ENCODE peak calls at places on chromosome 7, in four cellular contexts. K is amniotic stem cell, W is hypothalamus, B is EH. O is an unnamed sample.

GRCh38 chr7:3461923-3462322 is 160.9 kb downstream of the SDK1 start:
- DNase-seq in W (no peak), B (no peak), K (no peak), O (no peak)

GRCh38 chr7:119196183-119196582 is 971.7 kb downstream of the ANKRD7 start:
- DNase-seq in W (no peak), K (no peak), B (no peak), O (no peak)

GRCh38 chr7:150787321-150788281 is 12.6 kb downstream of the TMEM176B start:
- DNase-seq in B (no peak), K (no peak), W (no peak), O (no peak)

GRCh38 chr7:36366649-36367560 is 22.8 kb upstream of the ANLN start:
- DNase-seq in W (peak; percentile 58), B (peak; percentile 82), K (peak; percentile 70), O (peak; percentile 78)

GRCh38 chr7:116167177-116167576 is 43.2 kb upstream of the TES start:
- DNase-seq in B (no peak), K (no peak), W (no peak), O (no peak)

GRCh38 chr7:33645096-33645495 is 260.2 kb upstream of the BMPER start:
- DNase-seq in B (peak; percentile 50), K (no peak), W (no peak), O (no peak)

GRCh38 chr7:8035647-8036518 is 67.3 kb downstream of the GLCCI1 start:
- DNase-seq in B (peak; percentile 56), K (no peak), W (no peak), O (peak; percentile 62)

GRCh38 chr7:24756989-24757798 is at the start of gene GSDME:
- DNase-seq in B (peak; percentile 83), K (peak; percentile 46), W (peak; percentile 64), O (peak; percentile 68)

GRCh38 chr7:137684776-137685175 is 162.0 kb downstream of the DGKI start:
- DNase-seq in K (no peak), B (no peak), W (no peak), O (no peak)

GRCh38 chr7:116180302-116180701 is 30.0 kb upstream of the TES start:
- DNase-seq in K (no peak), B (peak; percentile 67), W (no peak), O (peak; percentile 61)

GRCh38 chr7:10708447-10708846 is 265.2 kb upstream of the PHF14 start:
- DNase-seq in K (no peak), B (no peak), W (no peak), O (no peak)

GRCh38 chr7:148991536-148991935 is 36.8 kb downstream of the PDIA4 start:
- DNase-seq in W (no peak), K (no peak), B (no peak), O (no peak)

GRCh38 chr7:147523056-147523455 is 1067.5 kb upstream of the C7orf33 start:
- DNase-seq in B (no peak), W (no peak), K (no peak), O (peak; percentile 5)

GRCh38 chr7:86949052-86949778 is 110.2 kb downstream of the ELAPOR2 start:
- DNase-seq in W (peak; percentile 3), B (no peak), K (no peak), O (no peak)

GRCh38 chr7:120718361-120718760 is 139.6 kb downstream of the TSPAN12 start:
- DNase-seq in K (no peak), W (no peak), B (no peak), O (no peak)

O was measured in HCEC 1CT.